ENCODE peak calls at places on chromosomes 13 and 19, in six cellular contexts. U is tibial nerve; I is stomach; O is DND-41; X is endodermal cell; A is effector memory CD4-positive, alpha-beta T cell. S is an unnamed sample. For H3K9me3, the result is how much of the 10 kb centered on the place peaks cover.

GRCh38 chr13:32940601-32941000 is 75.6 kb upstream of the KL start:
- DNase-seq in U (peak), I (no peak), O (no peak), X (no peak), A (no peak), S (no peak)

GRCh38 chr13:26964278-26965057 is 203.9 kb upstream of the GPR12 start:
- DNase-seq in U (no peak), I (no peak), O (no peak), X (no peak), A (no peak), S (no peak)

GRCh38 chr19:43777163-43777700 is 3.5 kb downstream of the KCNN4 start:
- DNase-seq in U (no peak), I (no peak), O (peak), X (no peak), A (peak), S (no peak)

GRCh38 chr19:42433503-42434260 is 6.5 kb upstream of the LIPE start:
- DNase-seq in U (peak), I (peak), O (peak), X (peak), A (peak), S (peak)

GRCh38 chr19:41219924-41220567 is 1.0 kb downstream of the AXL start:
- DNase-seq in U (no peak), I (no peak), O (no peak), X (peak), A (no peak), S (no peak)

GRCh38 chr13:32228330-32229041 is 86.7 kb downstream of the ZAR1L start:
- DNase-seq in U (no peak), I (no peak), O (no peak), X (no peak), A (no peak), S (no peak)

GRCh38 chr13:96053003-96053703 is at the start of gene UGGT2:
- DNase-seq in U (peak), I (peak), O (no peak), X (peak), A (no peak), S (no peak)

GRCh38 chr19:58543826-58544590 is at the start of gene TRIM28:
- DNase-seq in U (peak), I (peak), O (peak), X (peak), A (peak), S (peak)

GRCh38 chr19:15297416-15298224 is 34.7 kb downstream of the BRD4 start:
- DNase-seq in U (no peak), I (no peak), O (peak), X (no peak), A (no peak), S (peak)

GRCh38 chr13:98740131-98740530 is 12.3 kb downstream of the SLC15A1 start:
- DNase-seq in U (no peak), I (no peak), O (no peak), X (no peak), A (no peak), S (no peak)

GRCh38 chr19:17766543-17767131 is 15.4 kb downstream of the FCHO1 start:
- DNase-seq in U (peak), I (peak), O (no peak), X (peak), A (no peak), S (no peak)

GRCh38 chr13:65606622-65607021 is 1623.5 kb downstream of the PCDH9 start:
- DNase-seq in U (no peak), I (no peak), O (no peak), X (no peak), A (no peak), S (no peak)

GRCh38 chr19:2552859-2553258 is 76.9 kb downstream of the GADD45B start:
- DNase-seq in U (no peak), I (no peak), O (peak), X (no peak), A (peak), S (peak)

DNA sequence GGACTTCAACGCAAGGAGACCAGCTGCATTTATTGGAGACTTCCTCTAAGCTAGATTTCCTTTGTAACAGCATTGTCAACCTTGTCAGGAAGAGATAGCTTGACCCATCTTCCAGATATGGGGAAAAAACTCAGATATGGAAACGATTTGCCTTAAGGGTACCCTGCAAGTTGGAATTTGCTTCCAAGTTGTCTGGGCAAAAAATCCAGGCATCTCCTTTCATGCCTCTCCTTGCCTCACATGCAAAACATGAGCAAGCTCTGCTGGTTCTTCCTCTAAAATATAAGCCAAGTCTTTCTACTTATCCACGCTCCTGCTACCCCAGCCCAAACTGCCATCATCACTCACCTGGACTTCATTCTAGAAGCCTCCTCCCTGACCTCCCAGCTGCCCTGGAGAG is 6.4 kb upstream of the DNMT1 start:
- DNase-seq in U (no peak), I (no peak), O (no peak), X (no peak), A (no peak), S (no peak)
- H3K9me3 ChIP-seq in U (under half), I (under half), O (under half), X (under half), A (under half), S (under half)

GRCh38 chr13:49638416-49639072 is 10.2 kb downstream of the ARL11 start:
- DNase-seq in U (no peak), I (no peak), O (no peak), X (no peak), A (no peak), S (no peak)

GRCh38 chr13:49641810-49642291 is 13.5 kb downstream of the ARL11 start:
- DNase-seq in U (peak), I (no peak), O (no peak), X (no peak), A (no peak), S (no peak)

GRCh38 chr13:49645451-49645850 is 17.1 kb downstream of the ARL11 start:
- DNase-seq in U (no peak), I (no peak), O (no peak), X (no peak), A (no peak), S (no peak)

GRCh38 chr13:49646688-49647087 is 18.4 kb downstream of the ARL11 start:
- DNase-seq in U (no peak), I (no peak), O (no peak), X (no peak), A (no peak), S (no peak)

GRCh38 chr13:49643003-49643651 is 14.8 kb downstream of the ARL11 start:
- DNase-seq in U (no peak), I (no peak), O (no peak), X (no peak), A (no peak), S (no peak)
- H3K4me3 ChIP-seq in U (no peak), I (no peak), O (no peak), X (no peak), A (no peak), S (no peak)

GRCh38 chr19:52273301-52273700 is 3.9 kb downstream of the ZNF766 start:
- DNase-seq in U (no peak), I (no peak), O (no peak), X (no peak), A (no peak), S (no peak)
- H3K9me3 ChIP-seq in U (under half), I (under half), O (under half), X (under half), A (under half), S (under half)

DNA sequence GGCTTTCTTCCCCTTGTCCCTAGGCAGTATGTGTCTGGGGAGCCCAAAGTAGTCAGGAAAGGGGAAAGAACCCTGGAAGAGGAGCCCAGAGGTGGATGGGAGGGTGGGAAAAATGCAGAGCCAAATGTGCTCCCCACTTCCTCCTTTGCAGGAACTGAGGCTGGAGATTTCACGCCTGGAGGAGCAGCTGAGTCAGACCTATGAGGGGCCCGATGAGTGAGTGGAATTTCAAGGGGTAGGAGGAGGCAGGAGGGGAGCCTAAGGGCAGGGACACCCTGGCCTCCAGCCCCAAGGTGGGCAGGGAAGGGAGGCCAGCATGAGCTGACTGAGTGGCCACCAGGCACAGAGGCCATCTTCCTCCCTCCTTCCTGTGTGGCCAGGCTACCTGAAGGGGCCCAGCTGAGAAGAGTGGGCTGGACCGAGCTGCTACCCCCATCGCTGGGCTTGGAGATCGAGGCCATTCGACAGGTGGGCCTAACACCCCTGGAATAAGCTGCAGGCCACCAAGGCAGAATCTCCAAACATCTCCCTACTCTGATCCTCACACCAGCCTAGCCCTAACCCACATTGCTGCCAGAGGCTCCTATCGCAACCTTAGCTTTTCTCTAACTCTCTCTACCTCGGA is 14.3 kb downstream of the PTH2 start:
- DNase-seq in U (no peak), I (no peak), O (no peak), X (no peak), A (no peak), S (no peak)
- H3K4me3 ChIP-seq in U (no peak), I (no peak), O (no peak), X (no peak), A (peak), S (peak)

GRCh38 chr19:12464769-12465725 is 19.6 kb downstream of the ZNF709 start:
- DNase-seq in U (no peak), I (no peak), O (no peak), X (no peak), A (no peak), S (no peak)
- H3K9me3 ChIP-seq in U (under half), I (half or more), O (under half), X (half or more), A (under half), S (under half)

GRCh38 chr19:44992336-44993163 is 8.7 kb upstream of the RELB start:
- DNase-seq in U (no peak), I (no peak), O (no peak), X (no peak), A (no peak), S (no peak)
- H3K4me3 ChIP-seq in U (no peak), I (no peak), O (no peak), X (no peak), A (no peak), S (no peak)

S was measured in CD8-positive, alpha-beta memory T cell.